ENCODE peak calls at places on chromosomes 2 and 18, in seven cellular contexts. V is CD8-positive, alpha-beta T cell; J is dorsolateral prefrontal cortex; Q is brain microvascular endothelial cell; L is IMR-90; X is stomach; M is psoas muscle. G is an unnamed sample.

GRCh38 chr2:236774171-236774570 is 204.5 kb downstream of the ACKR3 start:
- DNase-seq in V (no peak), J (no peak), Q (no peak), L (no peak), X (no peak), M (no peak), G (no peak)

GRCh38 chr18:8863427-8863826 is 158.1 kb downstream of the MTCL1 start:
- DNase-seq in V (no peak), J (peak), Q (no peak), L (no peak), X (no peak), M (no peak), G (no peak)

GRCh38 chr18:27707201-27707600 is 469.7 kb downstream of the CDH2 start:
- DNase-seq in V (no peak), J (no peak), Q (no peak), L (no peak), X (no peak), M (no peak), G (no peak)

GRCh38 chr2:223732346-223732745 is 105.0 kb downstream of the AP1S3 start:
- DNase-seq in V (no peak), J (no peak), Q (no peak), L (no peak), X (no peak), M (no peak), G (no peak)

GRCh38 chr2:223580951-223581350 is 21.2 kb downstream of the SCG2 start:
- DNase-seq in V (no peak), J (peak), Q (peak), L (peak), X (no peak), M (no peak), G (no peak)

GRCh38 chr2:238124488-238125126 is 13.9 kb upstream of the KLHL30 start:
- DNase-seq in V (no peak), J (no peak), Q (no peak), L (no peak), X (no peak), M (no peak), G (no peak)

GRCh38 chr2:95076705-95077520 is 44.7 kb downstream of the MRPS5 start:
- DNase-seq in V (peak), J (peak), Q (peak), L (peak), X (peak), M (peak), G (peak)

GRCh38 chr2:70893186-70893585 is 42.5 kb upstream of the ATP6V1B1 start:
- DNase-seq in V (no peak), J (no peak), Q (no peak), L (no peak), X (peak), M (no peak), G (no peak)

GRCh38 chr2:24908316-24908937 is 11.6 kb downstream of the ADCY3 start:
- DNase-seq in V (no peak), J (no peak), Q (no peak), L (no peak), X (no peak), M (no peak), G (no peak)

GRCh38 chr2:9229470-9229820 is 22.8 kb downstream of the ASAP2 start:
- DNase-seq in V (no peak), J (no peak), Q (no peak), L (no peak), X (no peak), M (no peak), G (no peak)

GRCh38 chr2:9226458-9227380 is 20.1 kb downstream of the ASAP2 start:
- DNase-seq in V (no peak), J (peak), Q (no peak), L (no peak), X (no peak), M (no peak), G (peak)

GRCh38 chr2:9230051-9230802 is 23.6 kb downstream of the ASAP2 start:
- DNase-seq in V (no peak), J (peak), Q (peak), L (peak), X (no peak), M (peak), G (no peak)

GRCh38 chr2:9228781-9229469 is 22.3 kb downstream of the ASAP2 start:
- DNase-seq in V (no peak), J (peak), Q (no peak), L (no peak), X (no peak), M (no peak), G (peak)

GRCh38 chr2:9228088-9228751 is 21.6 kb downstream of the ASAP2 start:
- DNase-seq in V (no peak), J (peak), Q (peak), L (peak), X (no peak), M (no peak), G (no peak)
- H3K4me3 ChIP-seq in V (no peak), J (no peak), Q (no peak), L (no peak), X (no peak), M (no peak), G (no peak)

DNA sequence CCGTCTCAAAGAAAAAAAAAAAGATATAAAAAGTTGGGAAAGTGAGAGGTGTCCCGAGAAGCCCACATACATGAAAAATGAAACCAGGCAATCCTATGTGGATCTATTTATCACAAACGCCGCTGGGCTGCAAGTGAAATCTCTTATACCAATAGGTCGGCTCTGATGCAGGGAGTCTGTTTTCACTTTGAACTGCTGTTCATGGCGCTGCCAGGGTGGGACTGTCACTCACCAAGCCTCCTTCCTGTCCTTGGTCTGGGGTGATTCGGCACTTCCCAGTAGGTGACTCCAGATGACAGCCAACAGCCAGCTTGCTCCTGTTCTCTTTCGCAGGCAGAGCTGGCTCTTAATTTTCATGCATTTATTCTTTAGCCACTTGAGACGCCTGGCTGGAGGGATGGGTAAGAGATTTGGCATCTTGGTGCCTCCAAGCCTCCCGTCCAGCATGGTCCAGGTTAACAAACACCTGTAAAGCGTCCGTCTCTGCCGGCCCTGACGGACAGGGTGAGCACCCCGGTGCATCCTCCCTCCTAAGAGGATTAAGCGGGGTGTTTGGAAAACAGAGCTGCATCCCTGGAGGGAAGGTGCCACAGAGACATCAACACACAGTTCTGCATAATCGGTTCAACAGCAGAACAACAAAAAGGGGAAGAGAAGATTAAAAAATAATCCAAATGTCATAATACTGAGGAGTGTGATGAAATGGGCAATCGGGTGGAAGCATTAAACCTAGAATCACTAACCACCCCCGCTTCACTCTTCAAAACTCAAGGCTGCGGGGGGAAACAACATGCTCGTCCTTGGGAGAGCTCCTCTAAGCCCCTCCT is 58.7 kb downstream of the STEAP3 start:
- DNase-seq in V (no peak), J (no peak), Q (no peak), L (no peak), X (no peak), M (no peak), G (no peak)
- H3K27ac ChIP-seq in V (no peak), J (peak), Q (no peak), L (no peak), X (no peak), M (peak), G (peak)

GRCh38 chr18:23238651-23239349 is 103.5 kb downstream of the CABLES1 start:
- DNase-seq in V (no peak), J (no peak), Q (peak), L (peak), X (no peak), M (no peak), G (no peak)
- H3K4me3 ChIP-seq in V (no peak), J (peak), Q (no peak), L (no peak), X (no peak), M (no peak), G (no peak)

DNA sequence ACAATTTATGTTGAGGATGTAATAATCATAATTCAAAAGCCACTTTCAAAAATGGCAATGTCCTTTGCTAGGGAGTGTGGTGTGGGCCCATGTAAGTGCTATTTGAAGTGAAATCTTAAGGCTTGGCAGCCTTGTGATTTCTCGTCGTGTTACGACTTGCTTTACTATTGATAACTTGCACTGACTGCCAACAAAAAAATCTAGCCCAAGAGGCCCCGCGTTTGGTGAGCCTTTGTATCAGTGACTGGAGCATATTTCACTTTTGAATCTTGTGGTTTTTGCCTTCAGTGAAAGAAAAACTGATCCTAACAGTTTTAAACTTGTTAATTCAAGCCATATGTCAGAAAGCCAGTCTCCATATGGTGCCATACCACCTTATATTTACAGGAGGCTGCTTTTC is 248.0 kb downstream of the TMEM182 start:
- DNase-seq in V (no peak), J (no peak), Q (no peak), L (no peak), X (no peak), M (no peak), G (no peak)
- H3K27ac ChIP-seq in V (no peak), J (no peak), Q (no peak), L (no peak), X (no peak), M (no peak), G (no peak)

DNA sequence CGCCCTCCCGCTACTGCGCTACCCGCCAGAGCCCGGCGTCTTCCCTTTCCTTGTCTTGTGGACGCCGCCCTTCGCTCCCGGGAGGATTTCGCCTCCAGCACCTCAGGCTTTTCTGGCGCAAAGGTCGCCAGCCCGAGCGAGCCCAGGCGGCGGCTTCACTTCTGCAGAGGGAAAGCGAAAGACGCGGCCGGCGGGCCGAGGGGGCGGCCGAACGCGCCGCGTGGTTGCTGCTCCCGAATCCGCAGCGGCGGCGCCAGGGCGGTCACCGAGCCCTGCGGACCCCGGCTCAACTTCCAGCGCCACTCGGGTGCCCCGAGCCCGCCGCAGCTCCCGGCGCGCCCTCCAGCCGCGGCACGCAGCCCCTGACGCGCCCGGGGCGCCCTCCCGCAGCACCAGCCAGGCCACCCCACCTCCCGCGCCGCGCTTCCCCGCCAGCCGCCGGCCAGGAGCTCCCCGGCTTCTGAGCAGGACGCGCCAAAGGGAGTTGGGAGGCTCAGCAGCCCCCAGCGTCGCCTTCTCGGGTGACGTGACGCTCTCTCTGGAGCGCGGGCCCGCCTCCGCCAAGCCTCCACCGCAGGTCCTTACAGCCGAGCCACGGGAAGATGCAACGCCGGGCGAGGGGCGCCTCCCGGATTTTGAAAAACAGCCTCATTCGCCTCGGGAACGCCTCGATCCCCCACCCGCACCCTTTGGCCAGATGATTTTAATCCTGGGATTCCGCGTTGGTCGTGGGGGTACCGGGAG is 84.9 kb upstream of the EPB41L3 start:
- DNase-seq in V (no peak), J (peak), Q (no peak), L (peak), X (peak), M (peak), G (peak)
- H3K4me3 ChIP-seq in V (no peak), J (peak), Q (peak), L (peak), X (peak), M (peak), G (peak)

G was measured in ascending aorta.